ENCODE peak calls at places on chromosome 11, in eight cellular contexts. One of them, this sample, is unnamed.

GRCh38 chr11:124953753-124954624 is at the start of gene CCDC15:
- DNase-seq in HFFc6: peak; percentile 95
- DNase-seq in activated effector memory CD4-positive, alpha-beta T cell treated with anti-CD3 and anti-CD28 coated beads, Interleukin-2, amount 50 U/mL, for 16 hours: peak; percentile 99
- DNase-seq in dermis microvascular lymphatic vessel endothelial cell: peak; percentile 98
- DNase-seq in Ammon's horn: peak; percentile 99
- DNase-seq in globus pallidus: peak; percentile 99
- DNase-seq in ELR: peak; percentile 99
- DNase-seq in activated naive CD4-positive, alpha-beta T cell: peak; percentile 89
- DNase-seq in this sample: peak; percentile 98

GRCh38 chr11:9756461-9756860 is 92.6 kb downstream of the SWAP70 start:
- DNase-seq in HFFc6: no peak
- DNase-seq in ELR: no peak
- DNase-seq in globus pallidus: no peak
- DNase-seq in activated effector memory CD4-positive, alpha-beta T cell treated with anti-CD3 and anti-CD28 coated beads, Interleukin-2, amount 50 U/mL, for 16 hours: no peak
- DNase-seq in dermis microvascular lymphatic vessel endothelial cell: no peak
- DNase-seq in Ammon's horn: no peak
- DNase-seq in activated naive CD4-positive, alpha-beta T cell: no peak
- DNase-seq in this sample: no peak

GRCh38 chr11:71446942-71447688 is 1.1 kb downstream of the DHCR7 start:
- DNase-seq in ELR: peak; percentile 57
- DNase-seq in globus pallidus: no peak
- DNase-seq in Ammon's horn: no peak
- DNase-seq in HFFc6: peak; percentile 68
- DNase-seq in activated effector memory CD4-positive, alpha-beta T cell treated with anti-CD3 and anti-CD28 coated beads, Interleukin-2, amount 50 U/mL, for 16 hours: peak; percentile 55
- DNase-seq in dermis microvascular lymphatic vessel endothelial cell: no peak
- DNase-seq in activated naive CD4-positive, alpha-beta T cell: no peak
- DNase-seq in this sample: peak; percentile 23

GRCh38 chr11:19196458-19196857 is 5.3 kb downstream of the CSRP3 start:
- DNase-seq in activated naive CD4-positive, alpha-beta T cell: no peak
- DNase-seq in dermis microvascular lymphatic vessel endothelial cell: no peak
- DNase-seq in activated effector memory CD4-positive, alpha-beta T cell treated with anti-CD3 and anti-CD28 coated beads, Interleukin-2, amount 50 U/mL, for 16 hours: no peak
- DNase-seq in HFFc6: no peak
- DNase-seq in Ammon's horn: no peak
- DNase-seq in globus pallidus: no peak
- DNase-seq in ELR: no peak
- DNase-seq in this sample: no peak

GRCh38 chr11:60775420-60775961 is 9.6 kb upstream of the MS4A10 start:
- DNase-seq in globus pallidus: peak; percentile 74
- DNase-seq in HFFc6: peak; percentile 86
- DNase-seq in ELR: peak; percentile 87
- DNase-seq in Ammon's horn: peak; percentile 87
- DNase-seq in dermis microvascular lymphatic vessel endothelial cell: peak; percentile 93
- DNase-seq in activated naive CD4-positive, alpha-beta T cell: peak; percentile 67
- DNase-seq in activated effector memory CD4-positive, alpha-beta T cell treated with anti-CD3 and anti-CD28 coated beads, Interleukin-2, amount 50 U/mL, for 16 hours: peak; percentile 91
- DNase-seq in this sample: peak; percentile 94

GRCh38 chr11:64809781-64810241 is 540 bp downstream of the MEN1 start:
- DNase-seq in activated naive CD4-positive, alpha-beta T cell: no peak
- DNase-seq in activated effector memory CD4-positive, alpha-beta T cell treated with anti-CD3 and anti-CD28 coated beads, Interleukin-2, amount 50 U/mL, for 16 hours: peak; percentile 72
- DNase-seq in dermis microvascular lymphatic vessel endothelial cell: peak; percentile 20
- DNase-seq in globus pallidus: no peak
- DNase-seq in Ammon's horn: no peak
- DNase-seq in ELR: peak; percentile 29
- DNase-seq in HFFc6: no peak
- DNase-seq in this sample: no peak

GRCh38 chr11:30329150-30329940 is 6.4 kb downstream of the ARL14EP start:
- DNase-seq in globus pallidus: no peak
- DNase-seq in activated naive CD4-positive, alpha-beta T cell: no peak
- DNase-seq in HFFc6: no peak
- DNase-seq in activated effector memory CD4-positive, alpha-beta T cell treated with anti-CD3 and anti-CD28 coated beads, Interleukin-2, amount 50 U/mL, for 16 hours: no peak
- DNase-seq in Ammon's horn: no peak
- DNase-seq in dermis microvascular lymphatic vessel endothelial cell: no peak
- DNase-seq in ELR: no peak
- DNase-seq in this sample: no peak

GRCh38 chr11:117826832-117827231 is 2.3 kb upstream of the FXYD2 start:
- DNase-seq in globus pallidus: no peak
- DNase-seq in ELR: no peak
- DNase-seq in activated effector memory CD4-positive, alpha-beta T cell treated with anti-CD3 and anti-CD28 coated beads, Interleukin-2, amount 50 U/mL, for 16 hours: peak; percentile 45
- DNase-seq in Ammon's horn: no peak
- DNase-seq in dermis microvascular lymphatic vessel endothelial cell: no peak
- DNase-seq in HFFc6: no peak
- DNase-seq in activated naive CD4-positive, alpha-beta T cell: no peak
- DNase-seq in this sample: no peak

GRCh38 chr11:112797072-112797471 is 164.1 kb upstream of the NCAM1 start:
- DNase-seq in activated naive CD4-positive, alpha-beta T cell: no peak
- DNase-seq in activated effector memory CD4-positive, alpha-beta T cell treated with anti-CD3 and anti-CD28 coated beads, Interleukin-2, amount 50 U/mL, for 16 hours: no peak
- DNase-seq in globus pallidus: no peak
- DNase-seq in dermis microvascular lymphatic vessel endothelial cell: no peak
- DNase-seq in ELR: no peak
- DNase-seq in Ammon's horn: no peak
- DNase-seq in HFFc6: no peak
- DNase-seq in this sample: peak; percentile 24

GRCh38 chr11:91173701-91174100 is 950.9 kb upstream of the CHORDC1 start:
- DNase-seq in globus pallidus: no peak
- DNase-seq in activated naive CD4-positive, alpha-beta T cell: no peak
- DNase-seq in activated effector memory CD4-positive, alpha-beta T cell treated with anti-CD3 and anti-CD28 coated beads, Interleukin-2, amount 50 U/mL, for 16 hours: no peak
- DNase-seq in ELR: peak; percentile 37
- DNase-seq in dermis microvascular lymphatic vessel endothelial cell: no peak
- DNase-seq in HFFc6: no peak
- DNase-seq in Ammon's horn: no peak
- DNase-seq in this sample: no peak

GRCh38 chr11:88508808-88509581 is 171.5 kb upstream of the CTSC start:
- DNase-seq in ELR: no peak
- DNase-seq in activated effector memory CD4-positive, alpha-beta T cell treated with anti-CD3 and anti-CD28 coated beads, Interleukin-2, amount 50 U/mL, for 16 hours: peak; percentile 64
- DNase-seq in HFFc6: no peak
- DNase-seq in activated naive CD4-positive, alpha-beta T cell: no peak
- DNase-seq in Ammon's horn: no peak
- DNase-seq in dermis microvascular lymphatic vessel endothelial cell: peak; percentile 55
- DNase-seq in globus pallidus: no peak
- DNase-seq in this sample: peak; percentile 57

GRCh38 chr11:126319374-126319740 is 15.5 kb downstream of the DCPS start:
- DNase-seq in Ammon's horn: no peak
- DNase-seq in HFFc6: no peak
- DNase-seq in ELR: no peak
- DNase-seq in dermis microvascular lymphatic vessel endothelial cell: no peak
- DNase-seq in activated naive CD4-positive, alpha-beta T cell: no peak
- DNase-seq in activated effector memory CD4-positive, alpha-beta T cell treated with anti-CD3 and anti-CD28 coated beads, Interleukin-2, amount 50 U/mL, for 16 hours: peak; percentile 53
- DNase-seq in globus pallidus: no peak
- DNase-seq in this sample: no peak

GRCh38 chr11:7046474-7046873 is 26.2 kb downstream of the NLRP14 start:
- DNase-seq in globus pallidus: no peak
- DNase-seq in Ammon's horn: no peak
- DNase-seq in activated naive CD4-positive, alpha-beta T cell: no peak
- DNase-seq in ELR: peak; percentile 49
- DNase-seq in activated effector memory CD4-positive, alpha-beta T cell treated with anti-CD3 and anti-CD28 coated beads, Interleukin-2, amount 50 U/mL, for 16 hours: no peak
- DNase-seq in dermis microvascular lymphatic vessel endothelial cell: no peak
- DNase-seq in HFFc6: peak; percentile 36
- DNase-seq in this sample: no peak

GRCh38 chr11:11972942-11973341 is 35.5 kb downstream of the DKK3 start:
- DNase-seq in Ammon's horn: no peak
- DNase-seq in activated effector memory CD4-positive, alpha-beta T cell treated with anti-CD3 and anti-CD28 coated beads, Interleukin-2, amount 50 U/mL, for 16 hours: no peak
- DNase-seq in globus pallidus: no peak
- DNase-seq in ELR: no peak
- DNase-seq in HFFc6: no peak
- DNase-seq in dermis microvascular lymphatic vessel endothelial cell: no peak
- DNase-seq in activated naive CD4-positive, alpha-beta T cell: no peak
- DNase-seq in this sample: no peak

GRCh38 chr11:94450061-94450460 is 43.6 kb downstream of the MRE11 start:
- DNase-seq in activated effector memory CD4-positive, alpha-beta T cell treated with anti-CD3 and anti-CD28 coated beads, Interleukin-2, amount 50 U/mL, for 16 hours: no peak
- DNase-seq in ELR: peak; percentile 44
- DNase-seq in HFFc6: peak; percentile 30
- DNase-seq in Ammon's horn: no peak
- DNase-seq in dermis microvascular lymphatic vessel endothelial cell: no peak
- DNase-seq in globus pallidus: no peak
- DNase-seq in activated naive CD4-positive, alpha-beta T cell: no peak
- DNase-seq in this sample: peak; percentile 43